ENCODE peak calls at places on chromosomes 4 and X, in six cellular contexts. H is activated CD4-positive, CD25-positive, alpha-beta regulatory T cell treated with anti-CD3 and anti-CD28 coated beads, Interleukin-2, amount 50 U/mL, for 72 hours; Q is aorta; J is mesothelial cell of epicardium; U is activated CD4-positive, alpha-beta T cell treated with anti-CD3 and anti-CD28 coated beads, Interleukin-2, amount 10 ng/mL, durations not matched to agents 7 days and 5 days; K is tibial artery. W is an unnamed sample.

GRCh38 chrX:72255445-72255844 is 16.6 kb upstream of the ERCC6L start:
- DNase-seq in H (no peak), Q (no peak), J (no peak), U (no peak), K (no peak), W (no peak)

GRCh38 chr4:9870165-9870564 is 88.7 kb downstream of the DRD5 start:
- DNase-seq in H (no peak), Q (no peak), J (no peak), U (no peak), K (no peak), W (no peak)

GRCh38 chrX:66760648-66761047 is 121.8 kb upstream of the EDA2R start:
- DNase-seq in H (no peak), Q (no peak), J (no peak), U (no peak), K (no peak), W (no peak)

GRCh38 chr4:1206299-1207156 is 34.1 kb upstream of the SPON2 start:
- DNase-seq in H (peak; percentile 26), Q (peak; percentile 38), J (no peak), U (no peak), K (no peak), W (no peak)

GRCh38 chrX:69152398-69152797 is 12.9 kb downstream of the PJA1 start:
- DNase-seq in H (no peak), Q (peak; percentile 68), J (no peak), U (no peak), K (peak; percentile 48), W (no peak)

GRCh38 chr4:89434364-89434988 is 126.9 kb upstream of the GPRIN3 start:
- DNase-seq in H (no peak), Q (no peak), J (no peak), U (peak; percentile 33), K (no peak), W (peak; percentile 48)

GRCh38 chr4:154626793-154627484 is 14.5 kb upstream of the FGG start:
- DNase-seq in H (peak; percentile 35), Q (peak; percentile 60), J (peak; percentile 61), U (peak; percentile 48), K (no peak), W (no peak)

GRCh38 chr4:117873779-117874178 is 160.5 kb upstream of the NDST3 start:
- DNase-seq in H (no peak), Q (no peak), J (no peak), U (no peak), K (no peak), W (no peak)

GRCh38 chr4:7411896-7412585 is 22.7 kb downstream of the PSAPL1 start:
- DNase-seq in H (peak; percentile 1), Q (peak; percentile 19), J (peak; percentile 9), U (no peak), K (peak; percentile 11), W (no peak)

W was measured in immature natural killer cell.